ENCODE peak calls at places on chromosomes 6 and 20, in four cellular contexts. O, A, Z and V are unnamed samples.

GRCh38 chr6:112439010-112439409 is 91.9 kb downstream of the RFPL4B start:
- DNase-seq in O (no peak), A (no peak), Z (no peak), V (no peak)

GRCh38 chr6:32609391-32609730 is 19.7 kb upstream of the HLA-DRB1 start:
- DNase-seq in O (no peak), A (no peak), Z (no peak), V (no peak)

GRCh38 chr20:2520617-2521016 is 11.9 kb upstream of the ZNF343 start:
- DNase-seq in O (no peak), A (no peak), Z (no peak), V (no peak)

GRCh38 chr6:157904999-157905398 is 76.7 kb upstream of the SYNJ2 start:
- DNase-seq in O (no peak), A (no peak), Z (no peak), V (no peak)

GRCh38 chr20:11337361-11338130 is 580.1 kb upstream of the BTBD3 start:
- DNase-seq in O (no peak), A (no peak), Z (no peak), V (no peak)

GRCh38 chr6:151014404-151015150 is 149.1 kb downstream of the MTHFD1L start:
- DNase-seq in O (peak; percentile 86), A (peak; percentile 63), Z (peak; percentile 51), V (peak; percentile 67)

GRCh38 chr6:160015778-160016684 is 47.1 kb downstream of the IGF2R start:
- DNase-seq in O (no peak), A (no peak), Z (no peak), V (no peak)

GRCh38 chr20:57025261-57025660 is 241.2 kb downstream of the BMP7 start:
- DNase-seq in O (no peak), A (no peak), Z (no peak), V (no peak)

GRCh38 chr6:33633462-33634158 is 12.5 kb downstream of the ITPR3 start:
- DNase-seq in O (peak; percentile 71), A (peak; percentile 73), Z (peak; percentile 46), V (peak; percentile 44)

GRCh38 chr6:96212076-96212475 is 196.3 kb downstream of the FUT9 start:
- DNase-seq in O (no peak), A (no peak), Z (no peak), V (no peak)

GRCh38 chr20:4730782-4731181 is 9.1 kb downstream of the PRND start:
- DNase-seq in O (peak; percentile 45), A (no peak), Z (no peak), V (no peak)

GRCh38 chr6:35298625-35299140 is 1.1 kb downstream of the DEF6 start:
- DNase-seq in O (peak; percentile 64), A (no peak), Z (no peak), V (peak; percentile 44)

GRCh38 chr6:63272397-63272796 is 47.4 kb downstream of the LGSN start:
- DNase-seq in O (peak; percentile 72), A (no peak), Z (no peak), V (peak; percentile 33)

GRCh38 chr6:55918639-55919038 is 43.2 kb upstream of the BMP5 start:
- DNase-seq in O (no peak), A (no peak), Z (no peak), V (no peak)

GRCh38 chr6:78101387-78101786 is 448.5 kb downstream of the MEI4 start:
- DNase-seq in O (no peak), A (no peak), Z (no peak), V (no peak)

GRCh38 chr6:155195903-155196302 is 67.9 kb upstream of the CLDN20 start:
- DNase-seq in O (peak; percentile 54), A (no peak), Z (no peak), V (no peak)

GRCh38 chr20:32052090-32052791 is at the start of gene HCK:
- DNase-seq in O (no peak), A (no peak), Z (no peak), V (no peak)

GRCh38 chr6:96794980-96795379 is 42.3 kb downstream of the GPR63 start:
- DNase-seq in O (no peak), A (no peak), Z (no peak), V (no peak)

GRCh38 chr20:25309395-25310267 is 61.7 kb downstream of the PYGB start:
- DNase-seq in O (no peak), A (peak; percentile 87), Z (no peak), V (no peak)